ENCODE peak calls at places on chromosomes 5 and 9, in four cellular contexts. R, N, F and W are unnamed samples.

GRCh38 chr5:146426853-146427618 is 20.1 kb upstream of the TCERG1 start:
- DNase-seq in R (no peak), N (no peak), F (no peak), W (no peak)

GRCh38 chr9:136629879-136630661 is 32.6 kb upstream of the EGFL7 start:
- DNase-seq in R (peak), N (no peak), F (no peak), W (peak)

GRCh38 chr5:38809388-38810359 is 36.1 kb upstream of the OSMR start:
- DNase-seq in R (peak), N (peak), F (peak), W (peak)

GRCh38 chr9:121222524-121223171 is 21.0 kb upstream of the RAB14 start:
- DNase-seq in R (peak), N (no peak), F (no peak), W (no peak)

GRCh38 chr5:122907238-122907637 is 61.8 kb downstream of the SNX24 start:
- DNase-seq in R (no peak), N (no peak), F (no peak), W (no peak)

GRCh38 chr9:129919836-129920235 is 84.6 kb downstream of the USP20 start:
- DNase-seq in R (no peak), N (no peak), F (no peak), W (no peak)

GRCh38 chr5:27402828-27403227 is 364.4 kb upstream of the CDH9 start:
- DNase-seq in R (no peak), N (no peak), F (no peak), W (no peak)

GRCh38 chr5:42454216-42454995 is 31.2 kb downstream of the GHR start:
- DNase-seq in R (no peak), N (no peak), F (no peak), W (peak)

GRCh38 chr5:3101561-3101960 is 350.1 kb upstream of the IRX2 start:
- DNase-seq in R (no peak), N (no peak), F (no peak), W (no peak)

GRCh38 chr5:27476356-27476988 is 438.1 kb upstream of the CDH9 start:
- DNase-seq in R (no peak), N (no peak), F (no peak), W (no peak)

GRCh38 chr5:108543486-108543885 is 161.6 kb upstream of the FBXL17 start:
- DNase-seq in R (no peak), N (no peak), F (no peak), W (no peak)

GRCh38 chr5:136590581-136590980 is 225.2 kb upstream of the TRPC7 start:
- DNase-seq in R (no peak), N (no peak), F (no peak), W (no peak)

GRCh38 chr5:147902606-147903115 is 3.7 kb downstream of the C5orf46 start:
- DNase-seq in R (no peak), N (no peak), F (no peak), W (no peak)

GRCh38 chr5:152437861-152438260 is 32.8 kb upstream of the NMUR2 start:
- DNase-seq in R (no peak), N (no peak), F (no peak), W (no peak)

GRCh38 chr5:78060421-78060820 is 234.1 kb downstream of the AP3B1 start:
- DNase-seq in R (no peak), N (no peak), F (no peak), W (no peak)

GRCh38 chr5:1463326-1464095 is 18.3 kb upstream of the SLC6A3 start:
- DNase-seq in R (peak), N (no peak), F (no peak), W (no peak)

GRCh38 chr5:13250450-13251291 is 693.8 kb downstream of the DNAH5 start:
- DNase-seq in R (no peak), N (no peak), F (no peak), W (no peak)

GRCh38 chr5:73921746-73922145 is 295.8 kb downstream of the ARHGEF28 start:
- DNase-seq in R (no peak), N (no peak), F (no peak), W (no peak)

GRCh38 chr5:105726093-105726492 is 1944.6 kb downstream of the EFNA5 start:
- DNase-seq in R (peak), N (no peak), F (no peak), W (no peak)

GRCh38 chr9:114275246-114275994 is 47.5 kb upstream of the ORM1 start:
- DNase-seq in R (peak), N (no peak), F (peak), W (peak)

GRCh38 chr5:173848986-173849596 is 39.1 kb upstream of the CPEB4 start:
- DNase-seq in R (no peak), N (no peak), F (no peak), W (no peak)

GRCh38 chr5:131541071-131541470 is 94.0 kb downstream of the RAPGEF6 start:
- DNase-seq in R (no peak), N (no peak), F (no peak), W (no peak)

GRCh38 chr9:114344188-114344566 is 14.5 kb downstream of the ORM2 start:
- DNase-seq in R (no peak), N (no peak), F (no peak), W (no peak)

GRCh38 chr9:33143241-33143642 is 23.9 kb downstream of the B4GALT1 start:
- DNase-seq in R (no peak), N (no peak), F (no peak), W (no peak)

GRCh38 chr5:79399046-79399445 is 114.9 kb downstream of the HOMER1 start:
- DNase-seq in R (no peak), N (no peak), F (no peak), W (no peak)

GRCh38 chr9:135501261-135502167 is 1.0 kb downstream of the MRPS2 start:
- DNase-seq in R (peak), N (no peak), F (no peak), W (no peak)

GRCh38 chr5:163682226-163682625 is 176.8 kb downstream of the MAT2B start:
- DNase-seq in R (no peak), N (no peak), F (no peak), W (no peak)

GRCh38 chr5:56366986-56367385 is 133.9 kb upstream of the ANKRD55 start:
- DNase-seq in R (no peak), N (no peak), F (no peak), W (no peak)

GRCh38 chr5:128144491-128144890 is 60.9 kb downstream of the SLC12A2 start:
- DNase-seq in R (no peak), N (no peak), F (no peak), W (no peak)

GRCh38 chr5:89421035-89421434 is 538.1 kb upstream of the MEF2C start:
- DNase-seq in R (no peak), N (no peak), F (no peak), W (no peak)

GRCh38 chr9:85639675-85640186 is 102.0 kb downstream of the AGTPBP1 start:
- DNase-seq in R (no peak), N (no peak), F (no peak), W (no peak)

GRCh38 chr5:3886521-3887461 is 291.2 kb downstream of the IRX1 start:
- DNase-seq in R (no peak), N (no peak), F (no peak), W (no peak)

GRCh38 chr5:372911-373709 is 51.6 kb downstream of the AHRR start:
- DNase-seq in R (peak), N (no peak), F (no peak), W (no peak)

GRCh38 chr9:133643362-133643755 is 7.2 kb downstream of the DBH start:
- DNase-seq in R (peak), N (no peak), F (no peak), W (peak)

GRCh38 chr9:80467632-80468031 is 895.9 kb downstream of the TLE4 start:
- DNase-seq in R (no peak), N (no peak), F (no peak), W (no peak)

GRCh38 chr5:55691265-55692105 is 20.6 kb downstream of the SLC38A9 start:
- DNase-seq in R (no peak), N (no peak), F (no peak), W (no peak)

GRCh38 chr5:163916376-163916775 is 411.0 kb downstream of the MAT2B start:
- DNase-seq in R (no peak), N (no peak), F (no peak), W (no peak)

GRCh38 chr9:135377431-135377830 is 102.2 kb upstream of the PPP1R26 start:
- DNase-seq in R (no peak), N (no peak), F (no peak), W (no peak)

GRCh38 chr5:71695561-71695960 is 23.5 kb upstream of the CARTPT start:
- DNase-seq in R (no peak), N (no peak), F (no peak), W (no peak)

GRCh38 chr9:72363908-72364678 is 915 bp downstream of the ZFAND5 start:
- DNase-seq in R (peak), N (peak), F (peak), W (peak)